ENCODE peak calls at places on chromosome 14, in nine cellular contexts. Q is NCI-H1417; P is stimulated activated CD8-positive, alpha-beta memory T cell treated with anti-CD3 and anti-CD28 coated beads, Interleukin-15, amount 100 ng/mL, for 24 hours; V is brain microvascular endothelial cell; Y is left kidney; L is ELF-1; K is NCI-H1105 treated with DMSO at 0.1 percent for 48 hours; I is GM13977; E is kidney tubule cell. U is an unnamed sample.

GRCh38 chr14:35412281-35413057 is 7.9 kb upstream of the NFKBIA start:
- DNase-seq in Q (peak; percentile 11), P (no peak), V (no peak), Y (no peak), L (no peak), K (peak; percentile 22), I (no peak), E (no peak), U (no peak)

GRCh38 chr14:97462081-97462480 is 664.9 kb downstream of the VRK1 start:
- DNase-seq in Q (no peak), P (no peak), V (no peak), Y (no peak), L (no peak), K (no peak), I (no peak), E (no peak), U (no peak)

GRCh38 chr14:71799831-71800230 is 132.4 kb upstream of the RGS6 start:
- DNase-seq in Q (no peak), P (no peak), V (no peak), Y (no peak), L (no peak), K (no peak), I (no peak), E (no peak), U (no peak)

GRCh38 chr14:83071888-83072501 is 1538.3 kb upstream of the SEL1L start:
- DNase-seq in Q (peak; percentile 68), P (no peak), V (no peak), Y (peak; percentile 22), L (no peak), K (peak; percentile 48), I (peak; percentile 20), E (peak; percentile 33), U (peak; percentile 23)

GRCh38 chr14:26594148-26594547 is 3.7 kb downstream of the NOVA1 start:
- DNase-seq in Q (no peak), P (no peak), V (no peak), Y (no peak), L (no peak), K (no peak), I (no peak), E (no peak), U (no peak)

GRCh38 chr14:91801358-91801757 is 66.0 kb downstream of the TC2N start:
- DNase-seq in Q (no peak), P (no peak), V (no peak), Y (no peak), L (no peak), K (no peak), I (no peak), E (no peak), U (no peak)

GRCh38 chr14:37057776-37058175 is 114.6 kb downstream of the SLC25A21 start:
- DNase-seq in Q (no peak), P (no peak), V (no peak), Y (no peak), L (no peak), K (no peak), I (no peak), E (no peak), U (no peak)

GRCh38 chr14:100677925-100678765 is 48.5 kb upstream of the DLK1 start:
- DNase-seq in Q (peak; percentile 19), P (no peak), V (no peak), Y (peak; percentile 79), L (peak; percentile 86), K (peak; percentile 21), I (no peak), E (no peak), U (no peak)

GRCh38 chr14:77844802-77845201 is 44.9 kb downstream of the ADCK1 start:
- DNase-seq in Q (no peak), P (no peak), V (no peak), Y (no peak), L (no peak), K (no peak), I (no peak), E (no peak), U (no peak)

GRCh38 chr14:100806386-100806785 is 19.5 kb upstream of the MEG3 start:
- DNase-seq in Q (no peak), P (no peak), V (no peak), Y (no peak), L (peak; percentile 91), K (no peak), I (no peak), E (no peak), U (no peak)

GRCh38 chr14:72787841-72788240 is 106.1 kb downstream of the DPF3 start:
- DNase-seq in Q (no peak), P (no peak), V (no peak), Y (no peak), L (no peak), K (no peak), I (no peak), E (no peak), U (no peak)

GRCh38 chr14:102434647-102435175 is 72.0 kb downstream of the TECPR2 start:
- DNase-seq in Q (no peak), P (no peak), V (no peak), Y (no peak), L (no peak), K (no peak), I (no peak), E (no peak), U (no peak)

GRCh38 chr14:21714318-21714929 is 40.8 kb upstream of the OR4E1 start:
- DNase-seq in Q (no peak), P (no peak), V (no peak), Y (no peak), L (no peak), K (no peak), I (no peak), E (no peak), U (no peak)

GRCh38 chr14:29339491-29339890 is 572.9 kb downstream of the FOXG1 start:
- DNase-seq in Q (no peak), P (no peak), V (no peak), Y (no peak), L (no peak), K (no peak), I (no peak), E (peak; percentile 73), U (no peak)

GRCh38 chr14:98932436-98933325 is 339.3 kb downstream of the BCL11B start:
- DNase-seq in Q (no peak), P (no peak), V (no peak), Y (no peak), L (no peak), K (no peak), I (no peak), E (no peak), U (no peak)

GRCh38 chr14:99891266-99891665 is 98.1 kb downstream of the EML1 start:
- DNase-seq in Q (no peak), P (no peak), V (no peak), Y (no peak), L (no peak), K (no peak), I (no peak), E (no peak), U (no peak)

GRCh38 chr14:29390046-29390841 is 537.4 kb downstream of the PRKD1 start:
- DNase-seq in Q (peak; percentile 99), P (no peak), V (no peak), Y (peak; percentile 18), L (peak; percentile 0), K (peak; percentile 97), I (no peak), E (no peak), U (peak; percentile 94)

GRCh38 chr14:69151458-69152180 is 1.3 kb downstream of the DCAF5 start:
- DNase-seq in Q (peak; percentile 88), P (peak; percentile 50), V (no peak), Y (peak; percentile 91), L (peak; percentile 85), K (peak; percentile 75), I (peak; percentile 91), E (peak; percentile 77), U (peak; percentile 58)

GRCh38 chr14:57464013-57464730 is 29.5 kb downstream of the CCDC198 start:
- DNase-seq in Q (no peak), P (no peak), V (no peak), Y (peak; percentile 79), L (no peak), K (no peak), I (no peak), E (peak; percentile 90), U (no peak)

GRCh38 chr14:23660290-23661226 is 24.4 kb downstream of the DHRS2 start:
- DNase-seq in Q (peak; percentile 79), P (no peak), V (no peak), Y (peak; percentile 43), L (no peak), K (peak; percentile 12), I (no peak), E (no peak), U (peak; percentile 4)

GRCh38 chr14:106417224-106418049 is 891.1 kb downstream of the TMEM121 start:
- DNase-seq in Q (peak; percentile 16), P (peak; percentile 99), V (no peak), Y (no peak), L (peak; percentile 64), K (no peak), I (peak; percentile 77), E (peak; percentile 31), U (peak; percentile 57)

GRCh38 chr14:81275995-81276698 is 55.4 kb upstream of the GTF2A1 start:
- DNase-seq in Q (no peak), P (no peak), V (no peak), Y (no peak), L (no peak), K (no peak), I (peak; percentile 27), E (no peak), U (no peak)

GRCh38 chr14:95713596-95714371 is at the start of gene TCL1A:
- DNase-seq in Q (no peak), P (no peak), V (no peak), Y (no peak), L (peak; percentile 68), K (no peak), I (peak; percentile 86), E (no peak), U (no peak)

GRCh38 chr14:100896369-100897060 is 7.0 kb downstream of the RTL1 start:
- DNase-seq in Q (peak; percentile 34), P (no peak), V (no peak), Y (peak; percentile 39), L (no peak), K (no peak), I (no peak), E (no peak), U (no peak)

GRCh38 chr14:70905316-70905715 is 1.9 kb upstream of the PCNX1 start:
- DNase-seq in Q (no peak), P (no peak), V (no peak), Y (no peak), L (no peak), K (no peak), I (no peak), E (no peak), U (no peak)

GRCh38 chr14:67421356-67422224 is 9.6 kb upstream of the PLEK2 start:
- DNase-seq in Q (no peak), P (no peak), V (no peak), Y (no peak), L (no peak), K (no peak), I (no peak), E (no peak), U (no peak)

GRCh38 chr14:67166450-67166853 is 22.8 kb upstream of the GARIN2 start:
- DNase-seq in Q (peak; percentile 35), P (no peak), V (peak; percentile 39), Y (peak; percentile 69), L (peak; percentile 32), K (peak; percentile 40), I (peak; percentile 16), E (peak; percentile 54), U (no peak)

GRCh38 chr14:73796881-73797539 is 54.6 kb upstream of the PTGR2 start:
- DNase-seq in Q (no peak), P (no peak), V (no peak), Y (no peak), L (no peak), K (no peak), I (no peak), E (peak; percentile 62), U (no peak)

GRCh38 chr14:105147701-105148603 is 20.6 kb downstream of the JAG2 start:
- DNase-seq in Q (no peak), P (no peak), V (no peak), Y (no peak), L (no peak), K (no peak), I (no peak), E (no peak), U (no peak)

GRCh38 chr14:27256805-27257204 is 659.0 kb upstream of the NOVA1 start:
- DNase-seq in Q (no peak), P (no peak), V (no peak), Y (no peak), L (no peak), K (no peak), I (no peak), E (no peak), U (no peak)

GRCh38 chr14:90536511-90537191 is 139.8 kb downstream of the CALM1 start:
- DNase-seq in Q (no peak), P (no peak), V (no peak), Y (peak; percentile 65), L (no peak), K (no peak), I (no peak), E (peak; percentile 68), U (no peak)

U was measured in COR-L47.